ENCODE peak calls at places on chromosome 12, in five cellular contexts. One of them, this sample, is unnamed.

GRCh38 chr12:87678453-87678852 is 350.7 kb downstream of the C12orf50 start:
- DNase-seq in GM10248: no peak
- DNase-seq in natural killer cell: no peak
- DNase-seq in endothelial cell: no peak
- DNase-seq in progenitor cell of endocrine pancreas: no peak
- DNase-seq in this sample: no peak

GRCh38 chr12:40170593-40170992 is 54.2 kb upstream of the LRRK2 start:
- DNase-seq in GM10248: no peak
- DNase-seq in natural killer cell: no peak
- DNase-seq in endothelial cell: no peak
- DNase-seq in progenitor cell of endocrine pancreas: no peak
- DNase-seq in this sample: no peak

GRCh38 chr12:24491968-24492367 is 456.9 kb downstream of the BCAT1 start:
- DNase-seq in GM10248: no peak
- DNase-seq in natural killer cell: no peak
- DNase-seq in endothelial cell: no peak
- DNase-seq in progenitor cell of endocrine pancreas: no peak
- DNase-seq in this sample: no peak

GRCh38 chr12:23450810-23451209 is 498.7 kb downstream of the SOX5 start:
- DNase-seq in GM10248: no peak
- DNase-seq in natural killer cell: no peak
- DNase-seq in endothelial cell: no peak
- DNase-seq in progenitor cell of endocrine pancreas: no peak
- DNase-seq in this sample: no peak

GRCh38 chr12:41277019-41277770 is 89.1 kb downstream of the PDZRN4 start:
- DNase-seq in GM10248: peak
- DNase-seq in natural killer cell: no peak
- DNase-seq in endothelial cell: peak
- DNase-seq in progenitor cell of endocrine pancreas: no peak
- DNase-seq in this sample: peak

GRCh38 chr12:25997401-25997973 is 39.0 kb downstream of the RASSF8 start:
- DNase-seq in GM10248: no peak
- DNase-seq in natural killer cell: no peak
- DNase-seq in endothelial cell: no peak
- DNase-seq in progenitor cell of endocrine pancreas: no peak
- DNase-seq in this sample: no peak

GRCh38 chr12:40942326-40942725 is 245.8 kb upstream of the PDZRN4 start:
- DNase-seq in GM10248: no peak
- DNase-seq in natural killer cell: no peak
- DNase-seq in endothelial cell: no peak
- DNase-seq in progenitor cell of endocrine pancreas: no peak
- DNase-seq in this sample: no peak

GRCh38 chr12:91954326-91954725 is 191.3 kb downstream of the BTG1 start:
- DNase-seq in GM10248: no peak
- DNase-seq in natural killer cell: no peak
- DNase-seq in endothelial cell: no peak
- DNase-seq in progenitor cell of endocrine pancreas: no peak
- DNase-seq in this sample: no peak

GRCh38 chr12:120183211-120183631 is 11.3 kb downstream of the GCN1 start:
- DNase-seq in GM10248: no peak
- DNase-seq in natural killer cell: no peak
- DNase-seq in endothelial cell: no peak
- DNase-seq in progenitor cell of endocrine pancreas: no peak
- DNase-seq in this sample: no peak

GRCh38 chr12:116336542-116337065 is 59.1 kb upstream of the MED13L start:
- DNase-seq in GM10248: peak
- DNase-seq in natural killer cell: no peak
- DNase-seq in endothelial cell: no peak
- DNase-seq in progenitor cell of endocrine pancreas: no peak
- DNase-seq in this sample: peak

GRCh38 chr12:94202245-94203180 is 54.1 kb downstream of the PLXNC1 start:
- DNase-seq in GM10248: no peak
- DNase-seq in natural killer cell: no peak
- DNase-seq in endothelial cell: no peak
- DNase-seq in progenitor cell of endocrine pancreas: no peak
- DNase-seq in this sample: no peak

GRCh38 chr12:60148109-60148508 is 552.3 kb downstream of the SLC16A7 start:
- DNase-seq in GM10248: no peak
- DNase-seq in natural killer cell: no peak
- DNase-seq in endothelial cell: no peak
- DNase-seq in progenitor cell of endocrine pancreas: no peak
- DNase-seq in this sample: no peak

GRCh38 chr12:107435520-107435919 is 250.1 kb upstream of the PWP1 start:
- DNase-seq in GM10248: no peak
- DNase-seq in natural killer cell: no peak
- DNase-seq in endothelial cell: no peak
- DNase-seq in progenitor cell of endocrine pancreas: no peak
- DNase-seq in this sample: no peak

GRCh38 chr12:115998119-115998633 is 279.3 kb downstream of the MED13L start:
- DNase-seq in GM10248: peak
- DNase-seq in natural killer cell: no peak
- DNase-seq in endothelial cell: peak
- DNase-seq in progenitor cell of endocrine pancreas: no peak
- DNase-seq in this sample: no peak

GRCh38 chr12:41302979-41303403 is 114.9 kb downstream of the PDZRN4 start:
- DNase-seq in GM10248: no peak
- DNase-seq in natural killer cell: no peak
- DNase-seq in endothelial cell: no peak
- DNase-seq in progenitor cell of endocrine pancreas: no peak
- DNase-seq in this sample: no peak

GRCh38 chr12:92735131-92735721 is 32.4 kb downstream of the PLEKHG7 start:
- DNase-seq in GM10248: no peak
- DNase-seq in natural killer cell: no peak
- DNase-seq in endothelial cell: no peak
- DNase-seq in progenitor cell of endocrine pancreas: no peak
- DNase-seq in this sample: no peak

GRCh38 chr12:90065301-90065801 is 356.7 kb upstream of the ATP2B1 start:
- DNase-seq in GM10248: no peak
- DNase-seq in natural killer cell: no peak
- DNase-seq in endothelial cell: no peak
- DNase-seq in progenitor cell of endocrine pancreas: no peak
- DNase-seq in this sample: no peak

GRCh38 chr12:82651489-82651888 is 35.2 kb upstream of the TMTC2 start:
- DNase-seq in GM10248: no peak
- DNase-seq in natural killer cell: no peak
- DNase-seq in endothelial cell: no peak
- DNase-seq in progenitor cell of endocrine pancreas: no peak
- DNase-seq in this sample: no peak

GRCh38 chr12:82645414-82645813 is 41.3 kb upstream of the TMTC2 start:
- DNase-seq in GM10248: no peak
- DNase-seq in natural killer cell: no peak
- DNase-seq in endothelial cell: no peak
- DNase-seq in progenitor cell of endocrine pancreas: no peak
- DNase-seq in this sample: no peak

GRCh38 chr12:82648510-82648909 is 38.2 kb upstream of the TMTC2 start:
- DNase-seq in GM10248: no peak
- DNase-seq in natural killer cell: no peak
- DNase-seq in endothelial cell: no peak
- DNase-seq in progenitor cell of endocrine pancreas: no peak
- DNase-seq in this sample: no peak

GRCh38 chr12:82650627-82651337 is 35.9 kb upstream of the TMTC2 start:
- DNase-seq in GM10248: peak
- DNase-seq in natural killer cell: no peak
- DNase-seq in endothelial cell: no peak
- DNase-seq in progenitor cell of endocrine pancreas: no peak
- DNase-seq in this sample: no peak

DNA sequence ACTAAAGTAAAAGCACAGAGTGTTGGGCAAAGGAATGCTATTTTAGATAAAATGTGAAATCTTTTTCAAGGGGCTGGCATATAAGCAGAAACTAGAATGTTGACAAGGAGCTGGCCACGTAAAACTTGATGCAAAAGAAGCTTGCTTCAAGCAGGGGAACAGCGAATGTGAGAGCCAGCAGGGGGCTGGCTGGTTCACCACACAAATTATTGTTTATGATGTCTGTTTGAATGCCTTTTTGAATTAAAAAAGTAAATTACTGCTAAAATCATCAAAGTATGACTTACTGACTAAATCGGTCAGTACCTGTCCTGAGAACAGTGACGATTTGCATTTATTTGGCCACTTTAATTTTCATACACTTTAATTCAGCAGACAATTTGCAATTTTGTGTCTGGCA is 38.9 kb upstream of the TMTC2 start:
- DNase-seq in GM10248: no peak
- DNase-seq in natural killer cell: no peak
- DNase-seq in endothelial cell: no peak
- DNase-seq in progenitor cell of endocrine pancreas: no peak
- DNase-seq in this sample: no peak
- TF ChIP-seq CTCF in GM10248: no peak
- TF ChIP-seq CTCF in natural killer cell: no peak
- TF ChIP-seq CTCF in endothelial cell: no peak
- TF ChIP-seq CTCF in progenitor cell of endocrine pancreas: no peak
- TF ChIP-seq CTCF in this sample: no peak

DNA sequence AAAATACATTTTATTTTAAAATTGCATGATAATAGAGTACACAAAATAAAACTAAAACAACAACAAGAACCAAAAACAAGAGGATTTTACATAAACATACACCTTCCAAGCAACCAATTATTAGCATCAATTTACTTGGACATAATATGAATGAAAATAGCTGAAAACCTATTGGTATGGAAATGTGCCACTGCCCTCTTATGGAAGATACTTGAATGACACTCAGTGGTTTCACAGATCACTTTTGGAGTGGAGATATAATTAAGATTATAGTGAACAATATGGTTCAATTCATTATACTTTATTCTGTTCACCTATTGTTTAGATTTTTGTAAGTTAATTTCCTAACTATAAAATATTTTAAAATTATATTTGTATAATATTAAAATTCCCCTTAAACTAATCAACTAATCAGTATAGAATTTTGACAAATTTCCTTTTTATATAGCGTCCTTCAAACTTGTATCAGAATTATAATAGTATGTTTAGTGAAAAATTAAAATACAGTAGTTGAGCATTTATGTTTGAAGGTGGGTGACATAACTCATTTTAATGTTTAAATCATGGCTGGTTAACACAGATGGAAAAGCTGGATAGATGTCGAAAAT is 70.1 kb downstream of the SLC6A15 start:
- DNase-seq in GM10248: peak
- DNase-seq in natural killer cell: no peak
- DNase-seq in endothelial cell: peak
- DNase-seq in progenitor cell of endocrine pancreas: no peak
- DNase-seq in this sample: no peak
- TF ChIP-seq CTCF in GM10248: peak
- TF ChIP-seq CTCF in natural killer cell: no peak
- TF ChIP-seq CTCF in endothelial cell: peak
- TF ChIP-seq CTCF in progenitor cell of endocrine pancreas: peak
- TF ChIP-seq CTCF in this sample: peak

GRCh38 chr12:31951939-31952338 is 7.3 kb upstream of the RESF1 start:
- DNase-seq in GM10248: no peak
- DNase-seq in natural killer cell: no peak
- DNase-seq in endothelial cell: no peak
- DNase-seq in progenitor cell of endocrine pancreas: no peak
- DNase-seq in this sample: no peak

GRCh38 chr12:31952418-31952817 is 6.8 kb upstream of the RESF1 start:
- DNase-seq in GM10248: no peak
- DNase-seq in natural killer cell: no peak
- DNase-seq in endothelial cell: no peak
- DNase-seq in progenitor cell of endocrine pancreas: no peak
- DNase-seq in this sample: no peak

GRCh38 chr12:31951008-31951407 is 8.2 kb upstream of the RESF1 start:
- DNase-seq in GM10248: no peak
- DNase-seq in natural killer cell: no peak
- DNase-seq in endothelial cell: no peak
- DNase-seq in progenitor cell of endocrine pancreas: no peak
- DNase-seq in this sample: no peak

GRCh38 chr12:31950088-31950487 is 9.1 kb upstream of the RESF1 start:
- DNase-seq in GM10248: no peak
- DNase-seq in natural killer cell: no peak
- DNase-seq in endothelial cell: no peak
- DNase-seq in progenitor cell of endocrine pancreas: no peak
- DNase-seq in this sample: no peak

GRCh38 chr12:31950492-31950891 is 8.7 kb upstream of the RESF1 start:
- DNase-seq in GM10248: no peak
- DNase-seq in natural killer cell: no peak
- DNase-seq in endothelial cell: no peak
- DNase-seq in progenitor cell of endocrine pancreas: no peak
- DNase-seq in this sample: no peak
- TF ChIP-seq CTCF in GM10248: no peak
- TF ChIP-seq CTCF in natural killer cell: no peak
- TF ChIP-seq CTCF in endothelial cell: no peak
- TF ChIP-seq CTCF in progenitor cell of endocrine pancreas: no peak
- TF ChIP-seq CTCF in this sample: no peak

GRCh38 chr12:58247633-58248032 is 306.3 kb downstream of the ATP23 start:
- DNase-seq in GM10248: no peak
- DNase-seq in natural killer cell: no peak
- DNase-seq in endothelial cell: no peak
- DNase-seq in progenitor cell of endocrine pancreas: no peak
- DNase-seq in this sample: no peak
- TF ChIP-seq CTCF in GM10248: no peak
- TF ChIP-seq CTCF in natural killer cell: no peak
- TF ChIP-seq CTCF in endothelial cell: no peak
- TF ChIP-seq CTCF in progenitor cell of endocrine pancreas: no peak
- TF ChIP-seq CTCF in this sample: no peak

DNA sequence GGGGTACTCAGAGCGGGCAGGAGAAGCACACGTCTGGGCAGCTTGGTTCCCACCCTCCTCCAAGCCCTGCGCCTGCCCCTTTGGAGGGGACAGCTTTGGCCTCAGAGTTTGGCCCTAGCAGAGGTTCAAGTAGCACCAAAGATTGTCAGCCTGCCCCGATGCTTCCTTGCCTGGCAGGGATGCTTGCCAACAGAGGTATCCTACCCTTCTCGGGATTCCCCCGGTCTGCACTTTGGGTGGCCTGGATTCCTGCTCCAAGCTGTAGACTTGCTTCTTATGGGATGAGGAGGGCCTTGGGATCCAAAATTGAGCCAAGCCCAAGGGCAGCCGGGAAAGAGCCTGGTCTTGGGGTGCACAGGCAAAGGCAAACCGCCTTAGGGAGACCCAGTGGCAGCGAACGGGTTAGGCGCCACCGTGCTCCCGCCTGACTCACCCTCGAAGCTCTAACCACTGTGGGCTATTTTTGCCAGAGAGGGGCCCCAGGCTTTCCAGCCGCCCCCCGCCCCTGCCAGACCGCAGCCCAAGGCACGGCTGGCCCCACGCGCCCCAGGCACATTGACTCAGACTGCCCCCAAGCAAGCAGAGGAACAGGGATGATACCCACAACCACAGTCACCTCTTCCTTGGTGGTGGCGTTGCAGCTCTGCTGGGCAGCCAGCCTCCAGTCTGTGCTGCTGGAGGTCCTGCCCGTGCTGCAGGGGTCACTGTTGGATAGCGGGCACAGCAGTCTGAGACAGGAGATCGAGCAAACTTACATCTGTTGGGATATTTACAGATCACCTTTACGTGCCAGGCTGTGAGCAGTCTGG is 882 bp upstream of the WNT10B start:
- DNase-seq in GM10248: no peak
- DNase-seq in natural killer cell: peak
- DNase-seq in endothelial cell: no peak
- DNase-seq in progenitor cell of endocrine pancreas: no peak
- DNase-seq in this sample: no peak
- TF ChIP-seq CTCF in GM10248: no peak
- TF ChIP-seq CTCF in natural killer cell: no peak
- TF ChIP-seq CTCF in endothelial cell: no peak
- TF ChIP-seq CTCF in progenitor cell of endocrine pancreas: no peak
- TF ChIP-seq CTCF in this sample: no peak

GRCh38 chr12:15979096-15980091 is 68.3 kb downstream of the DERA start:
- DNase-seq in GM10248: peak
- DNase-seq in natural killer cell: no peak
- DNase-seq in endothelial cell: peak
- DNase-seq in progenitor cell of endocrine pancreas: no peak
- DNase-seq in this sample: no peak
- TF ChIP-seq CTCF in GM10248: no peak
- TF ChIP-seq CTCF in natural killer cell: peak
- TF ChIP-seq CTCF in endothelial cell: peak
- TF ChIP-seq CTCF in progenitor cell of endocrine pancreas: peak
- TF ChIP-seq CTCF in this sample: peak

GRCh38 chr12:64352181-64352580 is 38.4 kb downstream of the C12orf56 start:
- DNase-seq in GM10248: no peak
- DNase-seq in natural killer cell: no peak
- DNase-seq in endothelial cell: no peak
- DNase-seq in progenitor cell of endocrine pancreas: no peak
- DNase-seq in this sample: no peak
- TF ChIP-seq CTCF in GM10248: no peak
- TF ChIP-seq CTCF in natural killer cell: no peak
- TF ChIP-seq CTCF in endothelial cell: peak
- TF ChIP-seq CTCF in progenitor cell of endocrine pancreas: no peak
- TF ChIP-seq CTCF in this sample: no peak

This sample was measured in CD14-positive monocyte.